ENCODE peak calls at places on chromosomes 1 and 21, in eight cellular contexts. I, K, L, S, P, O, C and T are unnamed samples.

GRCh38 chr1:212641956-212642355 is 33.4 kb downstream of the ATF3 start:
- DNase-seq in I (no peak), K (no peak), L (no peak), S (no peak), P (no peak), O (no peak), C (no peak), T (no peak)

GRCh38 chr1:240138867-240139266 is 47.2 kb downstream of the FMN2 start:
- DNase-seq in I (no peak), K (no peak), L (no peak), S (no peak), P (no peak), O (no peak), C (peak), T (no peak)

GRCh38 chr1:153985341-153985912 is 712 bp downstream of the RAB13 start:
- DNase-seq in I (no peak), K (no peak), L (no peak), S (peak), P (no peak), O (peak), C (peak), T (no peak)

GRCh38 chr1:232472485-232473041 is 157.4 kb downstream of the SIPA1L2 start:
- DNase-seq in I (no peak), K (peak), L (no peak), S (peak), P (no peak), O (peak), C (no peak), T (no peak)

GRCh38 chr1:97392701-97393100 is 528.1 kb downstream of the DPYD start:
- DNase-seq in I (no peak), K (no peak), L (no peak), S (peak), P (peak), O (peak), C (no peak), T (no peak)

GRCh38 chr1:154304664-154305337 is 16.1 kb upstream of the AQP10 start:
- DNase-seq in I (no peak), K (no peak), L (no peak), S (no peak), P (no peak), O (no peak), C (no peak), T (no peak)

GRCh38 chr1:7541629-7542028 is 229.5 kb upstream of the VAMP3 start:
- DNase-seq in I (no peak), K (no peak), L (no peak), S (peak), P (no peak), O (peak), C (no peak), T (no peak)

GRCh38 chr1:115654663-115655306 is 13.0 kb downstream of the VANGL1 start:
- DNase-seq in I (peak), K (no peak), L (no peak), S (peak), P (no peak), O (peak), C (peak), T (no peak)

GRCh38 chr1:94236630-94237290 is 624 bp downstream of the ARHGAP29 start:
- DNase-seq in I (no peak), K (peak), L (peak), S (peak), P (no peak), O (peak), C (peak), T (peak)

GRCh38 chr1:159884296-159884695 is 15.7 kb downstream of the CFAP45 start:
- DNase-seq in I (no peak), K (no peak), L (no peak), S (no peak), P (no peak), O (no peak), C (no peak), T (no peak)

GRCh38 chr1:14971201-14971600 is 182.3 kb upstream of the TMEM51 start:
- DNase-seq in I (no peak), K (no peak), L (no peak), S (no peak), P (no peak), O (no peak), C (no peak), T (no peak)

GRCh38 chr1:107739651-107740050 is 225.3 kb downstream of the VAV3 start:
- DNase-seq in I (no peak), K (no peak), L (no peak), S (no peak), P (no peak), O (no peak), C (peak), T (no peak)

GRCh38 chr1:12600880-12601633 is 17.0 kb downstream of the DHRS3 start:
- DNase-seq in I (no peak), K (no peak), L (no peak), S (peak), P (no peak), O (peak), C (peak), T (no peak)

GRCh38 chr1:1215881-1216605 is 2.1 kb upstream of the TNFRSF4 start:
- DNase-seq in I (peak), K (no peak), L (no peak), S (no peak), P (no peak), O (no peak), C (no peak), T (no peak)

GRCh38 chr1:94866178-94866822 is 46.1 kb downstream of the SLC44A3 start:
- DNase-seq in I (no peak), K (no peak), L (no peak), S (peak), P (no peak), O (peak), C (peak), T (no peak)

GRCh38 chr1:148334339-148335130 is 148.6 kb downstream of the PPIAL4G start:
- DNase-seq in I (peak), K (peak), L (peak), S (peak), P (peak), O (peak), C (peak), T (peak)

GRCh38 chr21:46603228-46603627 is 1.7 kb downstream of the S100B start:
- DNase-seq in I (no peak), K (no peak), L (no peak), S (no peak), P (no peak), O (no peak), C (peak), T (no peak)